ENCODE peak calls at places on chromosomes 4 and X, in nine cellular contexts. V is chondrocyte, R is colonic mucosa, L is upper lobe of right lung, E is lower leg skin, S is AG10803, G is adrenal gland, J is GM13977, U is K562. Q is an unnamed sample.

GRCh38 chr4:56155432-56155831 is 206.7 kb downstream of the CEP135 start:
- DNase-seq in L (no peak), V (no peak), U (no peak), G (no peak), J (no peak), R (no peak), S (no peak), E (no peak), Q (no peak)

GRCh38 chr4:177728361-177729152 is 286.3 kb upstream of the AGA start:
- DNase-seq in E (no peak), L (no peak), S (no peak), J (no peak), G (no peak), R (peak; percentile 58), V (no peak), U (no peak), Q (no peak)

GRCh38 chrX:39809326-39809725 is 288.4 kb downstream of the BCOR start:
- DNase-seq in L (no peak), S (peak; percentile 73), G (peak; percentile 27), E (no peak), V (peak; percentile 18), U (no peak), R (no peak), J (no peak), Q (no peak)

GRCh38 chr4:118889313-118889694 is 650 bp downstream of the SYNPO2 start:
- DNase-seq in L (no peak), G (no peak), V (no peak), U (no peak), S (no peak), R (no peak), J (no peak), E (no peak), Q (no peak)

GRCh38 chr4:17094209-17094608 is 195.8 kb upstream of the LDB2 start:
- DNase-seq in L (no peak), J (no peak), V (no peak), G (no peak), E (no peak), R (no peak), U (no peak), S (peak; percentile 48), Q (no peak)

GRCh38 chr4:96063639-96064038 is 223.7 kb downstream of the PDHA2 start:
- DNase-seq in E (no peak), J (no peak), U (no peak), S (no peak), G (no peak), L (no peak), V (no peak), R (no peak), Q (no peak)

GRCh38 chr4:168475745-168476144 is 4.5 kb downstream of the DDX60L start:
- DNase-seq in R (no peak), U (no peak), E (no peak), L (no peak), S (no peak), V (no peak), J (no peak), G (no peak), Q (no peak)

GRCh38 chr4:84648863-84649647 is 66.1 kb downstream of the CDS1 start:
- DNase-seq in G (no peak), V (no peak), S (no peak), L (peak; percentile 58), E (no peak), J (no peak), U (no peak), R (peak; percentile 73), Q (no peak)

GRCh38 chr4:183984561-183984960 is 79.5 kb downstream of the STOX2 start:
- DNase-seq in L (no peak), U (no peak), R (no peak), G (no peak), E (no peak), V (no peak), J (no peak), S (no peak), Q (no peak)

GRCh38 chr4:92488496-92488895 is 184.7 kb downstream of the GRID2 start:
- DNase-seq in R (no peak), J (no peak), V (no peak), G (no peak), E (no peak), L (no peak), U (no peak), S (no peak), Q (no peak)

GRCh38 chr4:68655764-68656444 is 14.5 kb downstream of the UGT2B15 start:
- DNase-seq in U (no peak), J (no peak), S (no peak), E (no peak), R (peak; percentile 38), G (no peak), V (no peak), L (no peak), Q (no peak)

GRCh38 chrX:133493366-133493765 is 78.1 kb upstream of the GPC4 start:
- DNase-seq in R (no peak), U (no peak), V (no peak), L (no peak), E (peak; percentile 62), J (no peak), G (no peak), S (no peak), Q (no peak)

GRCh38 chrX:134161162-134161561 is 75.8 kb upstream of the CCDC160 start:
- DNase-seq in R (no peak), S (no peak), L (no peak), J (peak; percentile 15), G (no peak), V (no peak), U (no peak), E (no peak), Q (no peak)

GRCh38 chr4:83083925-83084475 is 30.5 kb downstream of the PLAC8 start:
- DNase-seq in U (no peak), G (peak; percentile 28), R (no peak), L (no peak), J (no peak), E (no peak), S (no peak), V (no peak), Q (no peak)
- TF ChIP-seq CTCF in U (peak; percentile 29), G (no peak), R (no peak), L (no peak), J (no peak), E (no peak), S (no peak), V (no peak), Q (no peak)

GRCh38 chr4:22531638-22532037 is 15.8 kb upstream of the ADGRA3 start:
- DNase-seq in J (no peak), S (no peak), E (no peak), L (no peak), V (no peak), G (no peak), R (no peak), U (no peak), Q (no peak)

GRCh38 chr4:22534374-22534773 is 18.5 kb upstream of the ADGRA3 start:
- DNase-seq in S (no peak), V (no peak), J (no peak), R (no peak), U (no peak), E (no peak), G (no peak), L (no peak), Q (no peak)

GRCh38 chr4:22532117-22532516 is 16.3 kb upstream of the ADGRA3 start:
- DNase-seq in S (no peak), U (no peak), E (no peak), J (no peak), R (no peak), V (no peak), G (no peak), L (no peak), Q (no peak)

GRCh38 chr4:22532896-22533295 is 17.0 kb upstream of the ADGRA3 start:
- DNase-seq in E (no peak), S (no peak), G (no peak), L (no peak), J (no peak), R (no peak), V (no peak), U (no peak), Q (no peak)

DNA sequence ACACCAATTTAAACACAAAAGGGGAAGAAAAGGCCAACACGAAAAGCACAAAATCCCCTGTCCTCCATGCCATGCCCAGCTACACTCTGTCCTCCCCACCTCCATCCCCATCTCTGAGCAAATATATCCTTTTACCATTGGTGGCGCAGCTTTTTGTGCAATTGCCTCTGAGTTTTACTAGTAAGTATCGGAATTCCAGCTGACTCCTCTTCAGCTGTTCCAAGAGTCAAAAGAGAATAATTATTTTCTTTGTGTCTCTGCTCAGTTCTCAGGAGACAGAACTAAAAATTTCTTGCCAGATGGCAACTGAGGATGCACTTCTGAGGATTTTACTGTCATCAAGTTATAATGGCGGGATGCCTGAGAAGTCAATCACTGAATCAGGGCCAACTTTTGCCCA is 15.4 kb upstream of the ADGRA3 start:
- DNase-seq in J (no peak), E (no peak), V (no peak), S (no peak), U (no peak), G (no peak), L (no peak), R (no peak), Q (no peak)
- TF ChIP-seq CTCF in J (no peak), E (no peak), V (no peak), S (no peak), U (no peak), G (no peak), L (no peak), R (no peak), Q (no peak)

GRCh38 chr4:52529983-52530382 is 129.1 kb downstream of the USP46 start:
- DNase-seq in V (no peak), E (no peak), S (no peak), L (no peak), R (no peak), U (no peak), J (no peak), G (no peak), Q (no peak)
- TF ChIP-seq CTCF in V (peak; percentile 40), E (no peak), S (no peak), L (no peak), R (no peak), U (no peak), J (no peak), G (no peak), Q (no peak)

GRCh38 chrX:23779025-23779424 is 3.9 kb upstream of the SAT1 start:
- DNase-seq in E (no peak), U (no peak), G (no peak), V (no peak), L (no peak), S (peak; percentile 61), R (no peak), J (no peak), Q (no peak)
- TF ChIP-seq CTCF in E (no peak), U (no peak), G (no peak), V (peak; percentile 66), L (no peak), S (peak; percentile 26), R (no peak), J (no peak), Q (no peak)

GRCh38 chr4:45751877-45752276 is 372.0 kb downstream of the GABRG1 start:
- DNase-seq in R (no peak), L (no peak), V (no peak), J (no peak), E (no peak), S (no peak), U (no peak), G (no peak), Q (no peak)
- TF ChIP-seq CTCF in R (no peak), L (no peak), V (no peak), J (no peak), E (no peak), S (no peak), U (no peak), G (no peak), Q (no peak)

Q was measured in omental fat pad.